ENCODE peak calls at places on chromosomes 7 and 10, in four cellular contexts. E is cardiac muscle cell, B is GM23248, F is pancreas. H is an unnamed sample.

GRCh38 chr7:130473877-130474276 is 18.0 kb upstream of the MEST start:
- DNase-seq in E (no peak), B (no peak), F (no peak), H (no peak)

GRCh38 chr10:42722575-42722974 is 60.0 kb upstream of the BMS1 start:
- DNase-seq in E (no peak), B (no peak), F (no peak), H (no peak)

GRCh38 chr10:78864761-78865517 is 203.8 kb upstream of the ZMIZ1 start:
- DNase-seq in E (no peak), B (no peak), F (no peak), H (no peak)

GRCh38 chr10:20396168-20396567 is 500.9 kb downstream of the NEBL start:
- DNase-seq in E (no peak), B (no peak), F (no peak), H (no peak)

GRCh38 chr7:128923411-128923800 is 12.9 kb upstream of the KCP start:
- DNase-seq in E (no peak), B (no peak), F (no peak), H (no peak)

GRCh38 chr7:12436896-12437535 is 33.4 kb upstream of the VWDE start:
- DNase-seq in E (peak; percentile 5), B (peak; percentile 81), F (no peak), H (peak; percentile 32)

GRCh38 chr10:19031763-19032162 is 16.8 kb upstream of the MALRD1 start:
- DNase-seq in E (no peak), B (no peak), F (no peak), H (no peak)

GRCh38 chr10:11358046-11358445 is 253.4 kb downstream of the USP6NL start:
- DNase-seq in E (no peak), B (no peak), F (no peak), H (no peak)

GRCh38 chr7:76332073-76332472 is 26.7 kb downstream of the YWHAG start:
- DNase-seq in E (no peak), B (no peak), F (no peak), H (no peak)

GRCh38 chr7:120994512-120995363 is 6.2 kb downstream of the CPED1 start:
- DNase-seq in E (no peak), B (no peak), F (no peak), H (no peak)

GRCh38 chr10:129785536-129785981 is 178.5 kb downstream of the EBF3 start:
- DNase-seq in E (no peak), B (no peak), F (no peak), H (no peak)

GRCh38 chr10:34655286-34656170 is 159.6 kb downstream of the PARD3 start:
- DNase-seq in E (peak; percentile 84), B (peak; percentile 72), F (peak; percentile 61), H (peak; percentile 80)

GRCh38 chr7:130009848-130010688 is 41.1 kb downstream of the ZC3HC1 start:
- DNase-seq in E (peak; percentile 79), B (peak; percentile 97), F (peak; percentile 45), H (no peak)

GRCh38 chr7:767580-767940 is 40.5 kb upstream of the PRKAR1B start:
- DNase-seq in E (no peak), B (no peak), F (no peak), H (peak; percentile 89)

GRCh38 chr7:29988391-29989256 is 977 bp downstream of the SCRN1 start:
- DNase-seq in E (peak; percentile 84), B (peak; percentile 72), F (peak; percentile 42), H (peak; percentile 41)

GRCh38 chr7:45689011-45689796 is 115.0 kb downstream of the ADCY1 start:
- DNase-seq in E (peak; percentile 66), B (peak; percentile 72), F (no peak), H (no peak)

GRCh38 chr7:15084368-15084767 is 181.8 kb upstream of the DGKB start:
- DNase-seq in E (no peak), B (no peak), F (no peak), H (peak; percentile 34)

GRCh38 chr10:119319161-119319919 is 112.0 kb downstream of the GRK5 start:
- DNase-seq in E (no peak), B (no peak), F (no peak), H (no peak)

GRCh38 chr7:31122649-31123058 is 70.5 kb downstream of the ADCYAP1R1 start:
- DNase-seq in E (peak; percentile 95), B (peak; percentile 91), F (peak; percentile 80), H (peak; percentile 85)

GRCh38 chr10:93199221-93199681 is 125.6 kb downstream of the CYP26A1 start:
- DNase-seq in E (peak; percentile 80), B (peak; percentile 63), F (peak; percentile 11), H (peak; percentile 61)

GRCh38 chr10:7874864-7875263 is 56.6 kb downstream of the TAF3 start:
- DNase-seq in E (no peak), B (no peak), F (no peak), H (no peak)

GRCh38 chr7:43076189-43076605 is 36.2 kb upstream of the HECW1 start:
- DNase-seq in E (no peak), B (peak; percentile 1), F (no peak), H (peak; percentile 43)

GRCh38 chr10:110455440-110455839 is 42.3 kb upstream of the DUSP5 start:
- DNase-seq in E (no peak), B (no peak), F (no peak), H (no peak)

GRCh38 chr7:74523015-74523414 is 69.3 kb downstream of the GTF2IRD1 start:
- DNase-seq in E (no peak), B (no peak), F (no peak), H (no peak)

GRCh38 chr7:148723846-148724245 is 25.1 kb downstream of the CUL1 start:
- DNase-seq in E (peak; percentile 30), B (peak; percentile 13), F (no peak), H (no peak)

GRCh38 chr7:106369816-106370215 is 85.0 kb upstream of the NAMPT start:
- DNase-seq in E (peak; percentile 28), B (peak; percentile 35), F (no peak), H (no peak)

GRCh38 chr7:31962246-31962645 is 108.0 kb downstream of the PDE1C start:
- DNase-seq in E (no peak), B (no peak), F (no peak), H (no peak)

GRCh38 chr7:132103718-132104117 is 472.6 kb downstream of the PLXNA4 start:
- DNase-seq in E (no peak), B (no peak), F (no peak), H (no peak)

DNA sequence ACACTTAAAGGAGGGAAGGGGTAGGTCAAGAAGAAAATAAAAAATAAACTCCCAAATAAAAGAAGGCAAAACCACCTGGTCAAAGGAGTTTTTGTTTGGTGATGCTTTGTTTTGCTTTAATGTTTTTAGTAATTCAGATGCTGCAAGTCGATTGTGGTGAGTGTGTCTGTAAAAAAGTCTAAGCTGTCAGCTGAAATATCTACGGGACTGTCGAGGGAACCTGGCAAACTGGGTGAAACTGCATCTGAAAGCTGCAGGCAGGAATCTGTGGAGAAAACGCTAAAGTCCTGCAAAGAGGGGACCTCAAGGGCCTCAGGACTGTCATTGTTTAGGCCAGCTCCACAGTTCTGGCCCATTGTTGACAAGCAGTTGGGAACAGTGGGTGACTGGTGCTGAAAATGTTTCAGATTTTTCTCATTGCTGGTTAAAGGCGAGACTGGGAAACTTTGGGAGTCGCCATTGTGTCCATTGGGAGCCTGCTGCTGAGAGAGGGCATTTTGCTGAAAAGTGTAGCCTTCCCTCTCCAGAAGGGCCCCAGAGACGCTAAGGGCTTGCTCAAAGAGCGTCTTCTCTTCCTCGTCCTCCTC is 1.8 kb downstream of the HOXA2 start:
- DNase-seq in E (no peak), B (no peak), F (no peak), H (no peak)
- H3K27ac ChIP-seq in E (no peak overlapping the region), B (no peak overlapping the region), F (peak overlapping the region; percentile 44), H (no peak overlapping the region)

GRCh38 chr10:60343254-60343653 is 46.4 kb downstream of the ANK3 start:
- DNase-seq in E (peak; percentile 44), B (no peak), F (no peak), H (no peak)
- H3K27ac ChIP-seq in E (no peak overlapping the region), B (no peak overlapping the region), F (no peak overlapping the region), H (no peak overlapping the region)

GRCh38 chr7:90710466-90710850 is 114.3 kb downstream of the CDK14 start:
- DNase-seq in E (no peak), B (no peak), F (no peak), H (no peak)

GRCh38 chr7:90709501-90710465 is 113.7 kb downstream of the CDK14 start:
- DNase-seq in E (peak; percentile 67), B (peak; percentile 70), F (no peak), H (peak; percentile 73)

GRCh38 chr7:90705391-90706066 is 109.4 kb downstream of the CDK14 start:
- DNase-seq in E (no peak), B (no peak), F (no peak), H (no peak)

GRCh38 chr7:90706067-90706716 is 110.1 kb downstream of the CDK14 start:
- DNase-seq in E (no peak), B (no peak), F (no peak), H (peak; percentile 58)

GRCh38 chr7:90708841-90709317 is 112.8 kb downstream of the CDK14 start:
- DNase-seq in E (peak; percentile 41), B (peak; percentile 41), F (peak; percentile 71), H (peak; percentile 90)
- H3K27ac ChIP-seq in E (no peak overlapping the region), B (no peak overlapping the region), F (peak overlapping the region; percentile 77), H (peak overlapping the region; percentile 71)

DNA sequence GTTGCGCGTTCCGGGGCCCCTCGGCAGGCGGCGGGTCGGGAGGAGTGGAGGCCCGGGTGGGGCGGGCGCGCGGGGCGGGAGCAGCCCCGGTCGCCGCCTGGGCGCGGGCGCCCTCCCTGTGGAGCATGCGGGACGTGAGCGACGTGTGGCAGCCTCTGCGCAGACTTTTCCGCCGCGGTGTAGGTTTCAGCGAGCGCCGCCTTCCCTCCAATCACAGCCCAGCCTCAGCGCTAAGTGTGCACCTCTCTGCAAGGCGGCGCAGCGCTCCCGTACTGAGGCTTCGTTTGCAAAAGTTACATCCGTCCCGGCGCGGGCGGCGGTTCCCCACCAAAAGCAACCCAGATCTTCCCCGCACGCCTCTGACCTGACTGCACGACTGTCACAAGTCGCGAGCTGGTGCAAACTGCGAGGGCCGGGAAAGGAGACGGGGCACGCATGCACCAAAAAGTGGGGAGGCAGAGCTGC is 1.2 kb upstream of the PFKFB3 start:
- DNase-seq in E (peak; percentile 68), B (peak; percentile 82), F (peak; percentile 75), H (peak; percentile 79)
- H3K27ac ChIP-seq in E (peak overlapping the region; percentile 68), B (no peak overlapping the region), F (peak overlapping the region; percentile 78), H (no peak overlapping the region)

DNA sequence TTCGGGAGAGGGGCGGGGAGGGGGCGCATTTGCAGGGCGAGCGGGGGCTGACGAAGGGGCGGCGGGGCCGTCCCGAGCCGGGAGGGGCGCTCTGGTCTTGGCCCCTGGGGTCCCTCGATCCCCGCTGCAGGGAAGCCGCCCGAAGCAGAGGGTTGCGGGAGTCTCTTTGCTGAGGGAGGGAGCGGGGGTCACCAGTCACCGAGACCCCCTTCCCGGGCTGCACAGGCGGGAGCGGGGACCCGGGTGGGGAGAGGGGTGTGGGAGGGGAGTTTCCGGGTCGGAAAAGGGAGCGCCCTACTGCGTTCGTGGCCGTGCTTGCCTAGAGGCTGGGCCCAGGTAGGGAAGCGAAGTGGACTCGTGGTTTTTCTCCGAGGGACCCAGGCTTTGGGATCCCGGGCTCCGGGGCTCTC is 422 bp downstream of the AP1S1 start:
- DNase-seq in E (no peak), B (no peak), F (no peak), H (no peak)
- H3K27ac ChIP-seq in E (no peak overlapping the region), B (no peak overlapping the region), F (no peak overlapping the region), H (peak overlapping the region; percentile 81)

DNA sequence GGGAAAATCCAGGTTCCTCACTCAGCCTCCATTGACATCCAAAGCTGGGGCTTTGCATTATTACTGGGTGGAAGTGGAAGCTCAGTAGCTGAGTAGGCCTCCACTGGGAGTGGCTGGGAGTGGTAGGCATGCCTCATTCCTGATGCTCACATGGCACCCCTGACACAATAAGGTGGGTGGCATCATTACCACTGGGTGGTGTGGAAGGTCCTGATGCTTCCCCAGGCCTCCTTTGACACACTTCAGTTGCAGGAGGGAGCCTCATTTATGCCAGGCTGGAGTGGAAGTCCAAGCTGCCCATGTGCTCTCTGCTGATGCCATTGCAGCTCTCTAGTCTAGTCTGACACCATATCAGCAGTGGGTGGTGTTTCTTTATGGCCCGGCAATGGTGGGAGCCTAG is 48.2 kb upstream of the GPR141 start:
- DNase-seq in E (no peak), B (no peak), F (no peak), H (no peak)
- H3K27ac ChIP-seq in E (no peak overlapping the region), B (no peak overlapping the region), F (no peak overlapping the region), H (no peak overlapping the region)